ENCODE peak calls at places on chromosomes 3 and 15, in nine cellular contexts. J is cardiac muscle cell; C is right atrium auricular region; B is right cardiac atrium; L is CD8-positive, alpha-beta T cell; X is IMR-90; N is GM23338; T is tibial artery; F is A673. I is an unnamed sample. For H3K27me3, the result is how much of the 10 kb centered on the place peaks cover.

GRCh38 chr15:74889390-74889881 is 406 bp upstream of the MPI start:
- DNase-seq in C (peak), F (no peak), B (peak), J (peak), T (no peak), L (no peak), N (peak), X (peak), I (no peak)

GRCh38 chr15:95018888-95019545 is 787.7 kb downstream of the MCTP2 start:
- DNase-seq in J (peak), X (peak), L (no peak), C (no peak), F (no peak), N (no peak), B (no peak), T (no peak), I (no peak)

GRCh38 chr3:30655187-30655812 is 48.9 kb downstream of the TGFBR2 start:
- DNase-seq in J (peak), X (peak), N (no peak), B (no peak), T (no peak), F (peak), L (no peak), C (no peak), I (peak)

GRCh38 chr3:50194128-50194902 is 2.9 kb downstream of the GNAT1 start:
- DNase-seq in T (no peak), F (peak), C (peak), N (peak), J (peak), X (peak), L (peak), B (peak), I (peak)

GRCh38 chr3:156826896-156827882 is 1.0 kb downstream of the LEKR1 start:
- DNase-seq in B (no peak), F (peak), J (no peak), T (no peak), L (no peak), C (no peak), N (peak), X (no peak), I (no peak)

GRCh38 chr15:100350434-100351226 is 8.9 kb upstream of the ADAMTS17 start:
- DNase-seq in T (no peak), B (no peak), N (no peak), X (peak), C (peak), J (peak), F (peak), L (no peak), I (no peak)

GRCh38 chr15:74277245-74277644 is 41.1 kb downstream of the CCDC33 start:
- DNase-seq in L (no peak), T (no peak), N (no peak), X (no peak), F (no peak), C (no peak), J (no peak), B (no peak), I (no peak)

GRCh38 chr3:126438186-126438585 is 37.5 kb downstream of the ZXDC start:
- DNase-seq in J (no peak), N (no peak), B (no peak), F (no peak), T (no peak), L (no peak), X (no peak), C (peak), I (no peak)

GRCh38 chr3:8937064-8938020 is 25.9 kb downstream of the RAD18 start:
- DNase-seq in F (no peak), L (no peak), T (no peak), B (no peak), C (no peak), X (peak), J (peak), N (no peak), I (no peak)

GRCh38 chr3:14113964-14114667 is 10.6 kb downstream of the CHCHD4 start:
- DNase-seq in B (no peak), C (no peak), F (no peak), X (no peak), T (no peak), N (peak), L (no peak), J (no peak), I (no peak)

GRCh38 chr15:98873441-98874218 is 134.0 kb downstream of the PGPEP1L start:
- DNase-seq in J (peak), F (peak), B (no peak), L (no peak), N (no peak), C (no peak), X (peak), T (no peak), I (no peak)

GRCh38 chr3:185342458-185343169 is 20.3 kb upstream of the MAP3K13 start:
- DNase-seq in T (no peak), B (no peak), J (no peak), C (no peak), X (no peak), N (no peak), F (no peak), L (no peak), I (no peak)

GRCh38 chr15:44163370-44163769 is 31.7 kb downstream of the FRMD5 start:
- DNase-seq in N (no peak), L (no peak), F (no peak), J (peak), X (peak), B (no peak), C (no peak), T (no peak), I (no peak)

GRCh38 chr3:28134198-28134597 is 107.2 kb upstream of the CMC1 start:
- DNase-seq in T (no peak), B (no peak), F (no peak), J (no peak), L (no peak), C (no peak), N (no peak), X (no peak), I (no peak)

GRCh38 chr3:172885704-172886103 is 135.2 kb downstream of the ECT2 start:
- DNase-seq in J (no peak), N (no peak), L (no peak), X (no peak), T (no peak), F (no peak), B (no peak), C (no peak), I (no peak)

GRCh38 chr3:140911822-140912221 is 29.8 kb upstream of the SLC25A36 start:
- DNase-seq in B (no peak), X (no peak), L (no peak), J (no peak), N (no peak), F (peak), T (no peak), C (no peak), I (no peak)

GRCh38 chr3:71486831-71487230 is 96.7 kb downstream of the FOXP1 start:
- DNase-seq in B (no peak), L (no peak), N (no peak), X (no peak), J (no peak), C (no peak), F (no peak), T (no peak), I (peak)

GRCh38 chr15:24761704-24762302 is 86.2 kb downstream of the NPAP1 start:
- DNase-seq in L (no peak), N (peak), B (no peak), X (peak), T (no peak), C (no peak), J (peak), F (no peak), I (no peak)

GRCh38 chr15:41827290-41827879 is 507 bp upstream of the JMJD7 start:
- DNase-seq in L (peak), N (peak), T (no peak), C (no peak), B (no peak), J (no peak), X (no peak), F (no peak), I (no peak)

GRCh38 chr15:38530113-38530512 is 34.5 kb downstream of the RASGRP1 start:
- DNase-seq in C (no peak), T (no peak), F (no peak), X (no peak), B (no peak), L (no peak), N (no peak), J (no peak), I (no peak)

GRCh38 chr3:59422312-59422711 is 372.5 kb upstream of the CFAP20DC start:
- DNase-seq in J (no peak), C (no peak), L (no peak), N (no peak), F (no peak), X (peak), B (no peak), T (no peak), I (no peak)

GRCh38 chr15:100083572-100083971 is 258.2 kb downstream of the ADAMTS17 start:
- DNase-seq in X (no peak), T (peak), L (no peak), N (no peak), B (no peak), F (no peak), J (no peak), C (no peak), I (no peak)

GRCh38 chr15:31975446-31976229 is 54.7 kb upstream of the CHRNA7 start:
- DNase-seq in N (peak), F (peak), J (no peak), X (no peak), T (no peak), B (no peak), C (no peak), L (no peak), I (no peak)

GRCh38 chr15:69662668-69663000 is 210.0 kb downstream of the RPLP1 start:
- DNase-seq in N (no peak), T (no peak), J (no peak), B (no peak), C (no peak), X (no peak), L (no peak), F (no peak), I (no peak)

GRCh38 chr15:40045572-40046217 is 6.7 kb upstream of the SRP14 start:
- DNase-seq in B (no peak), X (no peak), N (no peak), J (no peak), L (no peak), F (no peak), C (peak), T (peak), I (no peak)

GRCh38 chr15:58066042-58066867 is 744 bp upstream of the ALDH1A2 start:
- DNase-seq in N (peak), B (peak), X (peak), L (peak), J (peak), C (peak), F (peak), T (peak), I (no peak)

GRCh38 chr3:69309810-69310209 is 76.1 kb downstream of the FRMD4B start:
- DNase-seq in N (peak), T (no peak), L (no peak), B (no peak), X (peak), F (peak), C (no peak), J (peak), I (no peak)

GRCh38 chr3:124650798-124651197 is 79.5 kb upstream of the UMPS start:
- DNase-seq in F (no peak), C (no peak), N (no peak), L (no peak), T (no peak), X (no peak), B (no peak), J (no peak), I (no peak)

GRCh38 chr15:101439285-101439919 is 50.1 kb downstream of the PCSK6 start:
- DNase-seq in J (peak), B (peak), X (no peak), L (no peak), C (peak), T (no peak), N (no peak), F (no peak), I (no peak)

GRCh38 chr3:5122741-5123706 is 932 bp downstream of the ARL8B start:
- DNase-seq in C (peak), X (peak), T (peak), B (peak), J (peak), F (peak), L (no peak), N (peak), I (no peak)

GRCh38 chr3:139123377-139124095 is 78.8 kb upstream of the PRR23C start:
- DNase-seq in B (no peak), J (no peak), C (no peak), L (no peak), N (no peak), X (no peak), F (no peak), T (no peak), I (no peak)

GRCh38 chr3:23739536-23739935 is 66.2 kb upstream of the UBE2E1 start:
- DNase-seq in X (peak), B (no peak), N (no peak), L (no peak), C (no peak), T (no peak), F (no peak), J (peak), I (no peak)

GRCh38 chr3:128343287-128344045 is 123.2 kb downstream of the DNAJB8 start:
- DNase-seq in X (peak), L (no peak), C (no peak), F (peak), J (peak), T (no peak), B (no peak), N (no peak), I (no peak)

GRCh38 chr3:141114816-141115458 is 63.8 kb downstream of the SPSB4 start:
- DNase-seq in T (no peak), L (no peak), X (no peak), B (no peak), C (no peak), F (no peak), N (peak), J (no peak), I (no peak)

GRCh38 chr15:60649845-60650548 is 171.1 kb upstream of the ICE2 start:
- DNase-seq in B (no peak), T (no peak), X (peak), N (peak), F (no peak), L (no peak), C (no peak), J (no peak), I (peak)

GRCh38 chr15:98599911-98600685 is 48.2 kb upstream of the IGF1R start:
- DNase-seq in L (peak), J (peak), N (peak), B (peak), T (no peak), F (no peak), X (peak), C (peak), I (peak)

GRCh38 chr15:58036579-58036978 is 28.9 kb downstream of the ALDH1A2 start:
- DNase-seq in T (no peak), J (no peak), N (no peak), L (no peak), C (no peak), X (no peak), B (no peak), F (no peak), I (no peak)

GRCh38 chr15:64987136-64987535 is 2.6 kb downstream of the SPG21 start:
- DNase-seq in B (no peak), L (no peak), N (no peak), J (no peak), X (no peak), T (no peak), C (no peak), F (no peak), I (no peak)

GRCh38 chr15:101000271-101000681 is 81.1 kb downstream of the LRRK1 start:
- DNase-seq in J (peak), L (no peak), T (no peak), B (no peak), X (peak), C (peak), N (peak), F (no peak), I (no peak)

GRCh38 chr3:158140396-158140795 is 30.5 kb downstream of the RSRC1 start:
- DNase-seq in B (no peak), F (no peak), N (no peak), J (no peak), T (no peak), L (no peak), C (no peak), X (peak), I (no peak)

GRCh38 chr3:181698263-181698944 is 13.3 kb upstream of the SOX2 start:
- DNase-seq in F (no peak), B (no peak), N (peak), C (no peak), X (no peak), L (no peak), T (no peak), J (no peak), I (no peak)
- H3K27me3 ChIP-seq in F (half or more), B (under half), N (half or more), C (under half), X (under half), L (under half), T (under half), J (half or more), I (under half)

GRCh38 chr3:10808974-10809373 is 7.1 kb upstream of the SLC6A11 start:
- DNase-seq in X (no peak), C (no peak), N (no peak), T (no peak), B (no peak), F (no peak), L (no peak), J (no peak), I (no peak)

GRCh38 chr3:10808130-10808735 is 7.8 kb upstream of the SLC6A11 start:
- DNase-seq in C (no peak), F (no peak), J (no peak), X (no peak), B (no peak), N (no peak), T (no peak), L (no peak), I (no peak)

GRCh38 chr3:10804183-10804648 is 11.8 kb upstream of the SLC6A11 start:
- DNase-seq in N (no peak), T (no peak), J (no peak), F (no peak), X (no peak), B (no peak), C (no peak), L (no peak), I (no peak)

GRCh38 chr3:10810376-10810775 is 5.7 kb upstream of the SLC6A11 start:
- DNase-seq in T (no peak), F (no peak), J (no peak), C (no peak), N (no peak), B (no peak), X (no peak), L (no peak), I (no peak)

DNA sequence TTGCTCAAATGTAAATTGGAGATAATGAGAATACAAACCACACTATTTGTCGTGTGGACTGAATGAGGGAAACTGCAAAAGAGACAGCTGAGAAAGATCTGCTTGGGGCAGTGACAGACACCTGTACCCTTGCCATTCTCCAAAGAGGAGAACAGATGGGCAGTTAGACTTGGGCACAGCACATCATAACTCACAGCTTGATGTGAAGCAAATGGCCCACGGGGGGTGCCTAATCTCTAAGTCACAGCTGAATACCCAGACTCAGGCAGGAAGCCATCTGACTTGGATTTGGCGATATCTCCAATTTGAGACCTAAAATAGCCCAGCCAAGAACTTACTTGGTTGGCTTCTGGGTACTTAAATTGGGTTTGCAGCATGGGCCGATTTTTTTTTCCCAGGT is 10.0 kb upstream of the SLC6A11 start:
- DNase-seq in C (no peak), X (no peak), L (no peak), B (no peak), F (no peak), T (no peak), N (no peak), J (no peak), I (no peak)
- H3K27ac ChIP-seq in C (no peak), X (no peak), L (no peak), B (no peak), F (no peak), T (no peak), N (no peak), J (no peak), I (no peak)

DNA sequence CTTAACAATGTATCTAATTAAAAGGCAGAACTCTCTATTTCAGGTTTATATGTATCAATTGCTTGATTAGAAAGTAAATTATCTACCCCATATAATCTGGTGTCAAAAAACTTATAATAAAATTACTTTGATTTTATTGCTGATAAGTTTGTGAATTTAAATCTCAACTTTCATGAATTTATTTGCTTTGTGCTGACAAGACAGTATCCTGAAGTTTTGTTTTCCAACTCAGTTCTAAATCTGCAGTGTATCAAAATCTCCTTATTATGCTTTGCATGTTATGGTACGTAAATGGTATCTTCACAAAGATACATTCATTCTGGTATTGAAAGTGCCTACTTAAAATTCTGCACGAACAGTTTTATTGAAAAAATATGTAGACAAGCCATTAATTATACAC is 78.5 kb upstream of the ZNF717 start:
- DNase-seq in B (no peak), J (no peak), X (no peak), L (no peak), T (no peak), N (no peak), C (no peak), F (no peak), I (no peak)
- H3K27me3 ChIP-seq in B (under half), J (under half), X (under half), L (under half), T (under half), N (under half), C (under half), F (under half), I (under half)

GRCh38 chr3:101719604-101720185 is 4.7 kb upstream of the CEP97 start:
- DNase-seq in N (no peak), X (no peak), J (peak), F (no peak), C (no peak), B (no peak), L (no peak), T (no peak), I (no peak)
- H3K27ac ChIP-seq in N (no peak), X (no peak), J (no peak), F (no peak), C (no peak), B (no peak), L (no peak), T (no peak), I (no peak)

GRCh38 chr3:193378706-193379105 is at the start of gene ATP13A5:
- DNase-seq in N (no peak), J (no peak), F (no peak), T (no peak), C (no peak), B (no peak), X (no peak), L (no peak), I (no peak)
- H3K27me3 ChIP-seq in N (under half), J (under half), F (under half), T (under half), C (under half), B (under half), X (under half), L (under half), I (under half)

I was measured in naive thymus-derived CD4-positive, alpha-beta T cell.